ENCODE peak calls at places on chromosome 3, in eight cellular contexts. B is AG09309; Y is ACHN; V is stimulated activated CD8-positive, alpha-beta memory T cell treated with anti-CD3 and anti-CD28 coated beads, Interleukin-12 subunit alpha, Interleukin-12 subunit beta, amount 100 ng/mL, for 4 hours; S is AG04449; T is naive thymus-derived CD8-positive, alpha-beta T cell; W is stimulated activated CD4-positive, alpha-beta T cell treated with anti-CD3 and anti-CD28 coated beads, Interleukin-12 subunit alpha, Interleukin-12 subunit beta, amount 100 ng/mL, for 4 hours; U is AG04450. M is an unnamed sample.

GRCh38 chr3:28682126-28682525 is 333.5 kb upstream of the AZI2 start:
- DNase-seq in V (no peak), W (no peak), Y (no peak), U (no peak), B (no peak), T (no peak), S (no peak), M (no peak)

GRCh38 chr3:127820871-127821853 is 1.2 kb downstream of the MGLL start:
- DNase-seq in U (no peak), S (no peak), B (no peak), W (no peak), T (no peak), V (no peak), Y (peak), M (no peak)

GRCh38 chr3:134567605-134568004 is 81.7 kb downstream of the CEP63 start:
- DNase-seq in Y (no peak), V (no peak), W (no peak), U (peak), B (no peak), T (no peak), S (no peak), M (no peak)

GRCh38 chr3:187256217-187256616 is 35.3 kb downstream of the MASP1 start:
- DNase-seq in S (no peak), T (no peak), W (no peak), B (no peak), V (no peak), Y (no peak), U (no peak), M (no peak)

GRCh38 chr3:161401389-161401788 is 30.1 kb upstream of the SPTSSB start:
- DNase-seq in W (no peak), B (no peak), Y (no peak), T (no peak), U (no peak), S (no peak), V (no peak), M (no peak)

GRCh38 chr3:158936530-158937113 is 134.8 kb downstream of the MFSD1 start:
- DNase-seq in B (no peak), T (no peak), Y (no peak), U (no peak), W (no peak), V (no peak), S (no peak), M (no peak)

GRCh38 chr3:66552846-66553245 is 52.0 kb upstream of the LRIG1 start:
- DNase-seq in B (no peak), S (no peak), W (no peak), Y (no peak), T (no peak), U (no peak), V (no peak), M (no peak)

GRCh38 chr3:180749796-180750195 is 70.5 kb upstream of the CCDC39 start:
- DNase-seq in B (no peak), V (no peak), T (no peak), S (no peak), U (no peak), W (no peak), Y (no peak), M (no peak)

GRCh38 chr3:111979689-111980025 is 831 bp downstream of the ABHD10 start:
- DNase-seq in B (no peak), U (no peak), V (no peak), Y (no peak), W (no peak), T (no peak), S (no peak), M (no peak)

GRCh38 chr3:23479615-23480323 is 276.6 kb downstream of the UBE2E2 start:
- DNase-seq in U (no peak), Y (no peak), V (no peak), B (no peak), T (no peak), S (no peak), W (no peak), M (no peak)

GRCh38 chr3:191762323-191762960 is 301.5 kb downstream of the PYDC2 start:
- DNase-seq in Y (peak), U (no peak), S (peak), B (peak), W (no peak), V (no peak), T (no peak), M (peak)

GRCh38 chr3:64297563-64297962 is 72.3 kb upstream of the PRICKLE2 start:
- DNase-seq in B (no peak), T (no peak), S (no peak), W (no peak), V (no peak), Y (no peak), U (no peak), M (no peak)

GRCh38 chr3:196569003-196569516 is 600 bp downstream of the FBXO45 start:
- DNase-seq in V (no peak), B (no peak), Y (peak), U (no peak), S (no peak), T (peak), W (peak), M (no peak)

GRCh38 chr3:126878664-126879063 is 104.3 kb upstream of the PLXNA1 start:
- DNase-seq in B (no peak), W (no peak), V (no peak), U (no peak), S (no peak), Y (no peak), T (no peak), M (no peak)

GRCh38 chr3:124883191-124883747 is 3.9 kb downstream of the ITGB5 start:
- DNase-seq in Y (no peak), B (no peak), U (no peak), T (no peak), S (no peak), W (no peak), V (no peak), M (no peak)

GRCh38 chr3:50290116-50290745 is 2.0 kb downstream of the IFRD2 start:
- DNase-seq in B (no peak), W (no peak), T (no peak), U (no peak), V (no peak), Y (no peak), S (no peak), M (no peak)

GRCh38 chr3:142315083-142315482 is 89.7 kb upstream of the GK5 start:
- DNase-seq in W (no peak), T (no peak), V (no peak), U (peak), B (peak), S (peak), Y (no peak), M (peak)

GRCh38 chr3:51957520-51958205 is 2.5 kb downstream of the GPR62 start:
- DNase-seq in B (no peak), S (no peak), U (no peak), W (no peak), Y (no peak), V (no peak), T (no peak), M (no peak)

GRCh38 chr3:133935843-133936825 is 40.5 kb upstream of the RAB6B start:
- DNase-seq in W (no peak), B (no peak), T (no peak), S (no peak), U (no peak), V (no peak), Y (no peak), M (no peak)

GRCh38 chr3:6779140-6779539 is 81.8 kb upstream of the GRM7 start:
- DNase-seq in V (no peak), W (no peak), Y (no peak), U (no peak), B (no peak), T (no peak), S (no peak), M (no peak)

GRCh38 chr3:96814581-96815567 is at the start of gene EPHA6:
- DNase-seq in U (no peak), T (no peak), Y (peak), S (no peak), B (no peak), W (no peak), V (no peak), M (no peak)

GRCh38 chr3:181052256-181052655 is 62.7 kb upstream of the DNAJC19 start:
- DNase-seq in W (no peak), U (no peak), Y (no peak), B (no peak), T (no peak), V (no peak), S (no peak), M (no peak)

GRCh38 chr3:93843981-93844380 is 129.7 kb downstream of the PROS1 start:
- DNase-seq in V (no peak), Y (peak), T (no peak), B (peak), U (peak), W (no peak), S (peak), M (peak)

GRCh38 chr3:95387242-95388021 is 1324.6 kb downstream of the NSUN3 start:
- DNase-seq in V (no peak), B (no peak), S (no peak), W (no peak), U (no peak), Y (no peak), T (no peak), M (no peak)

GRCh38 chr3:158770254-158771017 is 31.4 kb upstream of the MFSD1 start:
- DNase-seq in B (no peak), Y (no peak), W (no peak), S (peak), T (no peak), U (peak), V (no peak), M (no peak)

GRCh38 chr3:142226474-142226873 is 1.1 kb upstream of the GK5 start:
- DNase-seq in Y (no peak), U (no peak), B (no peak), T (no peak), S (no peak), W (no peak), V (no peak), M (no peak)

GRCh38 chr3:54228806-54229205 is 106.5 kb downstream of the CACNA2D3 start:
- DNase-seq in V (no peak), U (no peak), B (no peak), W (no peak), Y (no peak), S (no peak), T (no peak), M (no peak)

GRCh38 chr3:28940530-28940929 is 340.3 kb upstream of the RBMS3 start:
- DNase-seq in B (peak), Y (peak), T (no peak), V (no peak), S (peak), W (no peak), U (peak), M (peak)

GRCh38 chr3:4571690-4572334 is 78.7 kb downstream of the ITPR1 start:
- DNase-seq in V (no peak), T (no peak), U (no peak), B (no peak), Y (no peak), S (no peak), W (no peak), M (no peak)

GRCh38 chr3:13707456-13707855 is 158.5 kb downstream of the FBLN2 start:
- DNase-seq in T (no peak), Y (no peak), V (no peak), U (no peak), S (no peak), W (no peak), B (no peak), M (no peak)

M was measured in GM04503.